ENCODE peak calls at places on chromosomes 13 and 19, in five cellular contexts. One of them, this sample, is unnamed.

GRCh38 chr19:30873691-30874090 is 475.5 kb downstream of the TSHZ3 start:
- DNase-seq in A549: no peak
- DNase-seq in GM12878: no peak
- DNase-seq in upper lobe of left lung: no peak
- DNase-seq in Peyer's patch: no peak
- DNase-seq in this sample: no peak

GRCh38 chr13:47945738-47946137 is 55.3 kb downstream of the SUCLA2 start:
- DNase-seq in GM12878: no peak
- DNase-seq in Peyer's patch: no peak
- DNase-seq in upper lobe of left lung: no peak
- DNase-seq in A549: peak
- DNase-seq in this sample: no peak

GRCh38 chr13:100707818-100708740 is 33.5 kb upstream of the TMTC4 start:
- DNase-seq in upper lobe of left lung: no peak
- DNase-seq in Peyer's patch: no peak
- DNase-seq in A549: no peak
- DNase-seq in GM12878: no peak
- DNase-seq in this sample: no peak

GRCh38 chr19:51571599-51571998 is 516 bp downstream of the ZNF175 start:
- DNase-seq in A549: peak
- DNase-seq in upper lobe of left lung: no peak
- DNase-seq in Peyer's patch: no peak
- DNase-seq in GM12878: no peak
- DNase-seq in this sample: no peak

GRCh38 chr13:42170029-42170428 is 101.9 kb upstream of the AKAP11 start:
- DNase-seq in Peyer's patch: no peak
- DNase-seq in upper lobe of left lung: no peak
- DNase-seq in A549: no peak
- DNase-seq in GM12878: no peak
- DNase-seq in this sample: no peak

GRCh38 chr19:50772408-50773311 is 2.4 kb downstream of the GPR32 start:
- DNase-seq in A549: peak
- DNase-seq in upper lobe of left lung: no peak
- DNase-seq in GM12878: no peak
- DNase-seq in Peyer's patch: no peak
- DNase-seq in this sample: no peak

GRCh38 chr19:18282021-18282787 is 782 bp upstream of the JUND start:
- DNase-seq in GM12878: no peak
- DNase-seq in upper lobe of left lung: peak
- DNase-seq in Peyer's patch: no peak
- DNase-seq in A549: no peak
- DNase-seq in this sample: peak

GRCh38 chr13:104833221-104833620 is 1702.2 kb downstream of the EFNB2 start:
- DNase-seq in upper lobe of left lung: no peak
- DNase-seq in A549: no peak
- DNase-seq in Peyer's patch: no peak
- DNase-seq in GM12878: no peak
- DNase-seq in this sample: no peak

GRCh38 chr13:83881031-83881727 is 1.1 kb downstream of the SLITRK1 start:
- DNase-seq in A549: no peak
- DNase-seq in GM12878: no peak
- DNase-seq in upper lobe of left lung: no peak
- DNase-seq in Peyer's patch: no peak
- DNase-seq in this sample: no peak

GRCh38 chr19:51148571-51148970 is 6.5 kb downstream of the SIGLEC7 start:
- DNase-seq in Peyer's patch: no peak
- DNase-seq in upper lobe of left lung: no peak
- DNase-seq in GM12878: no peak
- DNase-seq in A549: no peak
- DNase-seq in this sample: no peak

GRCh38 chr13:109945206-109945960 is 159.0 kb upstream of the IRS2 start:
- DNase-seq in upper lobe of left lung: no peak
- DNase-seq in A549: peak
- DNase-seq in GM12878: no peak
- DNase-seq in Peyer's patch: no peak
- DNase-seq in this sample: no peak

GRCh38 chr13:26227396-26227971 is 5.4 kb upstream of the RNF6 start:
- DNase-seq in GM12878: no peak
- DNase-seq in upper lobe of left lung: peak
- DNase-seq in A549: no peak
- DNase-seq in Peyer's patch: no peak
- DNase-seq in this sample: no peak

GRCh38 chr13:75226092-75226491 is 255.9 kb downstream of the TBC1D4 start:
- DNase-seq in Peyer's patch: no peak
- DNase-seq in upper lobe of left lung: peak
- DNase-seq in GM12878: no peak
- DNase-seq in A549: no peak
- DNase-seq in this sample: no peak

GRCh38 chr19:1211494-1212234 is 6.1 kb downstream of the STK11 start:
- DNase-seq in upper lobe of left lung: no peak
- DNase-seq in A549: peak
- DNase-seq in GM12878: no peak
- DNase-seq in Peyer's patch: no peak
- DNase-seq in this sample: peak

GRCh38 chr19:11203194-11204075 is 6.1 kb upstream of the KANK2 start:
- DNase-seq in upper lobe of left lung: peak
- DNase-seq in GM12878: no peak
- DNase-seq in Peyer's patch: peak
- DNase-seq in A549: peak
- DNase-seq in this sample: no peak

GRCh38 chr13:76538004-76538403 is 348.2 kb downstream of the KCTD12 start:
- DNase-seq in GM12878: no peak
- DNase-seq in upper lobe of left lung: no peak
- DNase-seq in Peyer's patch: no peak
- DNase-seq in A549: no peak
- DNase-seq in this sample: no peak

GRCh38 chr19:40217027-40217810 is 965 bp downstream of the TTC9B start:
- DNase-seq in GM12878: no peak
- DNase-seq in upper lobe of left lung: peak
- DNase-seq in Peyer's patch: peak
- DNase-seq in A549: peak
- DNase-seq in this sample: no peak

GRCh38 chr19:1017115-1017905 is 3.6 kb downstream of the TMEM259 start:
- DNase-seq in A549: no peak
- DNase-seq in Peyer's patch: peak
- DNase-seq in upper lobe of left lung: no peak
- DNase-seq in GM12878: no peak
- DNase-seq in this sample: peak

DNA sequence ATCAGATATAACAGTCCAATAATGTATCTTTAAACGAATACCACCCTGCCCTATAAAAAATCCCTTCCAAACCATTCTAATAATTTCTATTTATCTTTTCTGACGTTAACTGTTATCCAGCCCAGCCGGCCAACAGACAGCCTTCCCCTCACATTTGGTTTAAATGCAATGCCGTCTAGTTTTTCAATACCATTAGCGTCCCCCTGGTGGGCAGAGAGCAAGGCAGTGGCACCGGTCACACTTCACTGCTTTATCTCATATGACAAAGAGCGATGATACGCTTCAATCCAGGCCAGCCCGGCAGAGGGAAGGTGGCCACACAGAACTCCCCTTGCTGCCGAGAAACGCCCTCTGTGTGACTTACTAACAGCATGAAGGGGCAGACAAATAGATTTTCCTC is 402.1 kb upstream of the ZNF507 start:
- DNase-seq in A549: no peak
- DNase-seq in upper lobe of left lung: no peak
- DNase-seq in Peyer's patch: no peak
- DNase-seq in GM12878: no peak
- DNase-seq in this sample: no peak
- TF ChIP-seq CTCF in A549: no peak
- TF ChIP-seq CTCF in upper lobe of left lung: no peak
- TF ChIP-seq CTCF in Peyer's patch: no peak
- TF ChIP-seq CTCF in GM12878: no peak
- TF ChIP-seq CTCF in this sample: no peak

GRCh38 chr19:15866646-15867045 is 31.2 kb downstream of the CYP4F2 start:
- DNase-seq in upper lobe of left lung: no peak
- DNase-seq in GM12878: no peak
- DNase-seq in Peyer's patch: no peak
- DNase-seq in A549: no peak
- DNase-seq in this sample: no peak

GRCh38 chr19:15869873-15870272 is 28.0 kb downstream of the CYP4F2 start:
- DNase-seq in GM12878: no peak
- DNase-seq in A549: no peak
- DNase-seq in upper lobe of left lung: no peak
- DNase-seq in Peyer's patch: no peak
- DNase-seq in this sample: no peak

GRCh38 chr19:15864824-15865223 is 33.0 kb downstream of the CYP4F2 start:
- DNase-seq in Peyer's patch: no peak
- DNase-seq in GM12878: no peak
- DNase-seq in A549: no peak
- DNase-seq in upper lobe of left lung: no peak
- DNase-seq in this sample: no peak

GRCh38 chr19:15871570-15871969 is 26.3 kb downstream of the CYP4F2 start:
- DNase-seq in Peyer's patch: no peak
- DNase-seq in A549: no peak
- DNase-seq in upper lobe of left lung: no peak
- DNase-seq in GM12878: no peak
- DNase-seq in this sample: peak

DNA sequence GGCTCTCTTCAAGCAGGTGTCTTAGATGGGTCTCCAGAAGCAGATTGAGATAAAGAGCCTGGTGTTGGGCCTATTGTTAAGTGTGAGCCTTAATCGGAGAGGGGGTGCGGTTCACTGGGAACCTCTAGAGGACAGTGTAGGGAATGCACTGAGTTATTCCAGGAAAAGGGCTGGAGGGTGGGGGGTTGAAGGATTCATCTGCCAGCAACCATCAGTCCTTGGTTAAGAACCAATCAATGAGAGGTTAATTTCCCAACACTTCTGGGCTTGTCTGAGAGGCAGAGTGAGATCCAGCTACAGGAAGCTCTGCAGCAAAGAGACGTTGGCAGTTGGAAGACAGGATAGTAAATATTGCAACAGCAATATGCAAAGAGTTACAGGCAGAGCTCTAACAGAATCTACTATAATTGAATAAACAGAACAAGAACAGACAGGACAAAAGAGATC is 28.7 kb downstream of the CYP4F2 start:
- DNase-seq in upper lobe of left lung: peak
- DNase-seq in A549: peak
- DNase-seq in GM12878: no peak
- DNase-seq in Peyer's patch: no peak
- DNase-seq in this sample: no peak
- TF ChIP-seq POLR2A in upper lobe of left lung: no peak
- TF ChIP-seq POLR2A in A549: no peak
- TF ChIP-seq POLR2A in GM12878: no peak
- TF ChIP-seq POLR2A in Peyer's patch: no peak
- TF ChIP-seq POLR2A in this sample: no peak

GRCh38 chr13:46799139-46799538 is 2.2 kb upstream of the ESD start:
- DNase-seq in GM12878: no peak
- DNase-seq in Peyer's patch: no peak
- DNase-seq in upper lobe of left lung: no peak
- DNase-seq in A549: no peak
- DNase-seq in this sample: no peak

GRCh38 chr13:46796515-46797467 is at the start of gene ESD:
- DNase-seq in upper lobe of left lung: peak
- DNase-seq in Peyer's patch: peak
- DNase-seq in A549: peak
- DNase-seq in GM12878: peak
- DNase-seq in this sample: peak

GRCh38 chr13:46797468-46798237 is 692 bp upstream of the ESD start:
- DNase-seq in GM12878: no peak
- DNase-seq in A549: no peak
- DNase-seq in Peyer's patch: no peak
- DNase-seq in upper lobe of left lung: no peak
- DNase-seq in this sample: no peak

GRCh38 chr13:46795321-46795720 is 1.6 kb downstream of the ESD start:
- DNase-seq in GM12878: no peak
- DNase-seq in Peyer's patch: no peak
- DNase-seq in upper lobe of left lung: no peak
- DNase-seq in A549: no peak
- DNase-seq in this sample: no peak

DNA sequence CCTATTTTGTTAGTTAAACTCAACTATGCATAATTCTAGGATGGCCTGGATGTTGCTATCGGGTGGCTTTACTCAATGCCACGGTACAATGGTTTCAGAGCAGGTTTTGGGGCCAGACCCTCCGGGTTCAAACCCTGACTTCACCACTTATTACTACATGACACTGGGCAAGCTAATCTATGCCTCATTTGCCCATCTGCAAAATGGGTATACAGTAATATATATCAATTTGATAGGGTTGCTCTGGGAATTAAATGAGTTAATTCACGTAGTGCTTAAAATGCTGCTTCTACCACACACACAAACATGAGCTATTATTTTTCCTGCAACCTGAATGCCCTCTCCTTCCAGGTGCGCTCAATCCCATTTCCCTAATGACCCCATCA is 839 bp downstream of the ESD start:
- DNase-seq in Peyer's patch: no peak
- DNase-seq in GM12878: no peak
- DNase-seq in A549: no peak
- DNase-seq in upper lobe of left lung: no peak
- DNase-seq in this sample: no peak
- H3K27ac ChIP-seq in Peyer's patch: peak
- H3K27ac ChIP-seq in GM12878: peak
- H3K27ac ChIP-seq in A549: peak
- H3K27ac ChIP-seq in upper lobe of left lung: peak
- H3K27ac ChIP-seq in this sample: no peak

DNA sequence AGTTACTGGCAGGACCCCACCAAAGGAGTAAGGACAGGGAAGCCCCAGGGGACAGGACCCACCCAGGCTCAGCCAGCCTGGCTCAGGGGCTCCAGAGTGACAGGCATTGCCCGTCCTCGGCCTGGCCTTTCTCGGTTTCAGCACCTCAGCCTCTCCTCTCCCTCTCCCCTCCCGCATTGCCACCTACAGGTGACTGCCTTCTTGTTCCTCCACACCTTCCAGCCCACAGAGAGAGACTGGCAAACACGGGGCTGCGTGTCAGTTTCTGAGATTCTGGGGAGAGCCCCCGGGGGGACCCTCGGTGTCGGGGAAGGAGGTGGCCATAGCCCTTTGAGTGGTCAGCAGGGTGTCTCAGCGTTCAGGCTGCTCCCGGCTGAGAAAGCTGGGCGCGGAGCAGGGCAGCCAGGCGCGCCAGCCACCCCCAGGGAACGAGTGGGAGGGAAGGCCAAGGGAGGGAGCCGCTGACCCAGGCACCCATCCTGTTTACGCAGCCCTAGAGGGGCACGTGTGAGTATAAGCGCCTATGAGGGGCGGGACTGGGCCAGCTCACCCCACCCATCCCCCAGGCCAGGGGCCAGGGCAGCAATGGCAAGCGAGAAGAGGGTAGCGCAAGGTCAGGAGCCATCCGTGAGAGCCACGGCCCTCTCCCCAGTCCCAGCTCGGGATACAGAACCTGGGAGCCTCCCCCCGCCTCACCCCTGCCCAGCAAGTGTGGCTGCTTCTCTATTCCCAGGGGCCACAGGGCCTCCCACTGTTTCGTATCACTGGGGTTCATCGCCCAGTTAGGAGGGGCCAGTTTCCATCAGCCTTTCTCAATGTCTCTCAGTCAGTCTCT is 743 bp upstream of the DMKN start:
- DNase-seq in GM12878: no peak
- DNase-seq in Peyer's patch: no peak
- DNase-seq in upper lobe of left lung: peak
- DNase-seq in A549: no peak
- DNase-seq in this sample: no peak
- TF ChIP-seq CTCF in GM12878: no peak
- TF ChIP-seq CTCF in Peyer's patch: no peak
- TF ChIP-seq CTCF in upper lobe of left lung: no peak
- TF ChIP-seq CTCF in A549: no peak
- TF ChIP-seq CTCF in this sample: no peak

GRCh38 chr19:48696353-48697010 is 711 bp downstream of the FUT2 start:
- DNase-seq in Peyer's patch: peak
- DNase-seq in GM12878: no peak
- DNase-seq in upper lobe of left lung: no peak
- DNase-seq in A549: no peak
- DNase-seq in this sample: no peak
- TF ChIP-seq POLR2A in Peyer's patch: no peak
- TF ChIP-seq POLR2A in GM12878: no peak
- TF ChIP-seq POLR2A in upper lobe of left lung: no peak
- TF ChIP-seq POLR2A in A549: no peak
- TF ChIP-seq POLR2A in this sample: no peak

This sample was measured in spleen.